ENCODE peak calls at places on chromosomes 3 and 15, in four cellular contexts. N is LoVo, F is BJ, Y is GM23248. L is an unnamed sample.

GRCh38 chr3:126939347-126939735 is 43.6 kb upstream of the PLXNA1 start:
- DNase-seq in N (no peak), F (no peak), Y (no peak), L (no peak)

GRCh38 chr3:98746882-98747281 is 16.3 kb upstream of the ST3GAL6 start:
- DNase-seq in N (no peak), F (no peak), Y (no peak), L (no peak)

GRCh38 chr3:55283441-55283925 is 203.6 kb downstream of the WNT5A start:
- DNase-seq in N (no peak), F (no peak), Y (no peak), L (no peak)

GRCh38 chr3:10317311-10317960 is 3.5 kb downstream of the SEC13 start:
- DNase-seq in N (no peak), F (no peak), Y (no peak), L (no peak)

GRCh38 chr15:51483520-51483919 is 139.1 kb downstream of the DMXL2 start:
- DNase-seq in N (no peak), F (no peak), Y (no peak), L (no peak)

GRCh38 chr3:194468086-194468485 is 18.7 kb downstream of the ATP13A3 start:
- DNase-seq in N (no peak), F (no peak), Y (no peak), L (peak)

GRCh38 chr3:177300039-177300833 is 103.0 kb upstream of the TBL1XR1 start:
- DNase-seq in N (peak), F (no peak), Y (peak), L (peak)

GRCh38 chr15:77039817-77040216 is 31.1 kb downstream of the TSPAN3 start:
- DNase-seq in N (no peak), F (no peak), Y (no peak), L (no peak)

GRCh38 chr15:69919816-69920215 is 177.9 kb downstream of the TLE3 start:
- DNase-seq in N (no peak), F (no peak), Y (no peak), L (no peak)

GRCh38 chr3:134357261-134357913 is 16.9 kb downstream of the AMOTL2 start:
- DNase-seq in N (no peak), F (no peak), Y (peak), L (no peak)

GRCh38 chr3:169264711-169265110 is 398.8 kb downstream of the MECOM start:
- DNase-seq in N (peak), F (no peak), Y (no peak), L (peak)

GRCh38 chr3:40713306-40713705 is 188.5 kb downstream of the ZNF621 start:
- DNase-seq in N (no peak), F (no peak), Y (no peak), L (no peak)

GRCh38 chr15:74525328-74525727 is 15.7 kb upstream of the ARID3B start:
- DNase-seq in N (no peak), F (no peak), Y (peak), L (no peak)